ENCODE peak calls at places on chromosomes 16 and 17, in seven cellular contexts. S is HuH-7; L is fibroblast of lung; X is posterior cingulate gyrus; I is MM.1S; P is activated CD4-positive, alpha-beta T cell treated with anti-CD3 and anti-CD28 coated beads for 24 hours; K is effector CD4-positive, alpha-beta T cell. V is an unnamed sample.

GRCh38 chr16:12589676-12590075 is 214.0 kb downstream of the CPPED1 start:
- DNase-seq in X (no peak), L (no peak), I (no peak), K (no peak), P (no peak), S (no peak), V (no peak)

GRCh38 chr17:38616361-38616760 is 10.6 kb upstream of the SRCIN1 start:
- DNase-seq in S (no peak), L (no peak), I (no peak), X (no peak), P (no peak), K (no peak), V (no peak)

GRCh38 chr17:11644265-11645212 is 46.3 kb downstream of the DNAH9 start:
- DNase-seq in I (peak), P (peak), S (peak), L (peak), K (peak), X (peak), V (peak)

GRCh38 chr16:50528820-50529219 is 19.4 kb upstream of the NKD1 start:
- DNase-seq in X (no peak), S (no peak), P (no peak), K (no peak), I (no peak), L (no peak), V (no peak)

GRCh38 chr17:12256380-12256995 is 235.8 kb downstream of the MAP2K4 start:
- DNase-seq in I (peak), P (no peak), K (no peak), L (peak), S (peak), X (no peak), V (no peak)

GRCh38 chr17:12632785-12633184 is 32.9 kb upstream of the MYOCD start:
- DNase-seq in I (no peak), K (no peak), X (no peak), P (no peak), L (no peak), S (no peak), V (no peak)

GRCh38 chr17:57561072-57561861 is 183.8 kb downstream of the CCDC182 start:
- DNase-seq in S (peak), I (no peak), L (no peak), K (no peak), P (no peak), X (no peak), V (no peak)

GRCh38 chr17:32285770-32286517 is 20.3 kb downstream of the RHBDL3 start:
- DNase-seq in I (no peak), P (no peak), S (no peak), L (no peak), X (no peak), K (no peak), V (no peak)

GRCh38 chr17:68539536-68540469 is 27.6 kb downstream of the PRKAR1A start:
- DNase-seq in L (no peak), K (no peak), I (peak), X (no peak), S (peak), P (no peak), V (no peak)

GRCh38 chr17:62965149-62965648 is 836 bp upstream of the TANC2 start:
- DNase-seq in P (no peak), L (peak), X (no peak), K (peak), I (no peak), S (no peak), V (no peak)

GRCh38 chr17:45231481-45232116 is 9.9 kb downstream of the FMNL1 start:
- DNase-seq in X (no peak), L (no peak), P (no peak), S (peak), K (no peak), I (no peak), V (peak)

V was measured in stimulated activated effector memory CD8-positive, alpha-beta T cell treated with anti-CD3 and anti-CD28 coated beads, Interleukin-12 subunit alpha, Interleukin-12 subunit beta, amount 100 ng/mL, for 72 hours.